ENCODE peak calls at places on chromosome 13, in five cellular contexts. J is mesenchymal stem cell, I is IMR-90, Q is neuronal stem cell, M is H9. K is an unnamed sample.

GRCh38 chr13:30354481-30355404 is 47.4 kb upstream of the KATNAL1 start:
- DNase-seq in J (no peak), I (no peak), Q (no peak), M (no peak), K (no peak)

GRCh38 chr13:36377822-36378480 is 31.8 kb upstream of the SPART start:
- DNase-seq in J (no peak), I (peak; percentile 38), Q (no peak), M (no peak), K (no peak)

GRCh38 chr13:80870186-80870585 is 529.3 kb upstream of the SPRY2 start:
- DNase-seq in J (no peak), I (no peak), Q (no peak), M (no peak), K (no peak)

GRCh38 chr13:49774376-49775005 is 18.0 kb downstream of the KPNA3 start:
- DNase-seq in J (no peak), I (no peak), Q (no peak), M (no peak), K (no peak)

GRCh38 chr13:99269627-99270252 is 11.6 kb upstream of the GPR18 start:
- DNase-seq in J (peak; percentile 75), I (peak; percentile 78), Q (no peak), M (no peak), K (no peak)

GRCh38 chr13:112330479-112331407 is 45.4 kb upstream of the SPACA7 start:
- DNase-seq in J (no peak), I (no peak), Q (no peak), M (no peak), K (no peak)

GRCh38 chr13:114054269-114054668 is 78.2 kb downstream of the RASA3 start:
- DNase-seq in J (no peak), I (no peak), Q (no peak), M (no peak), K (no peak)

GRCh38 chr13:51663980-51664957 is 80.0 kb downstream of the WDFY2 start:
- DNase-seq in J (peak; percentile 27), I (no peak), Q (no peak), M (no peak), K (no peak)

GRCh38 chr13:44380404-44381165 is 7.0 kb downstream of the SERP2 start:
- DNase-seq in J (peak; percentile 38), I (peak; percentile 48), Q (no peak), M (no peak), K (no peak)

GRCh38 chr13:113769881-113770280 is 10.9 kb downstream of the TMEM255B start:
- DNase-seq in J (no peak), I (no peak), Q (no peak), M (no peak), K (no peak)

GRCh38 chr13:79525051-79525450 is 44.1 kb downstream of the NDFIP2 start:
- DNase-seq in J (no peak), I (no peak), Q (no peak), M (no peak), K (no peak)

GRCh38 chr13:27853871-27854270 is 61.6 kb downstream of the GSX1 start:
- DNase-seq in J (no peak), I (no peak), Q (no peak), M (no peak), K (no peak)

GRCh38 chr13:90445179-90445578 is 902.3 kb upstream of the MIR17HG start:
- DNase-seq in J (peak; percentile 68), I (peak; percentile 90), Q (peak; percentile 15), M (peak; percentile 38), K (no peak)

GRCh38 chr13:76696370-76696769 is 189.8 kb downstream of the KCTD12 start:
- DNase-seq in J (peak; percentile 42), I (peak; percentile 51), Q (no peak), M (no peak), K (no peak)

GRCh38 chr13:51745236-51745635 is 58.7 kb downstream of the DHRS12 start:
- DNase-seq in J (no peak), I (no peak), Q (no peak), M (no peak), K (no peak)

GRCh38 chr13:110964229-110965037 is 49.6 kb upstream of the ANKRD10 start:
- DNase-seq in J (no peak), I (no peak), Q (no peak), M (no peak), K (no peak)

GRCh38 chr13:110963554-110963970 is 48.7 kb upstream of the ANKRD10 start:
- DNase-seq in J (no peak), I (no peak), Q (no peak), M (no peak), K (no peak)

GRCh38 chr13:110961959-110962358 is 47.1 kb upstream of the ANKRD10 start:
- DNase-seq in J (no peak), I (no peak), Q (no peak), M (no peak), K (no peak)

GRCh38 chr13:110965038-110965754 is 50.3 kb upstream of the ANKRD10 start:
- DNase-seq in J (peak; percentile 73), I (peak; percentile 89), Q (no peak), M (no peak), K (no peak)

GRCh38 chr13:110965755-110966134 is 50.9 kb upstream of the ANKRD10 start:
- DNase-seq in J (no peak), I (no peak), Q (no peak), M (no peak), K (no peak)
- H4K91ac ChIP-seq in J (no peak overlapping the region), I (no peak overlapping the region), Q (no peak overlapping the region), M (no peak overlapping the region), K (no peak overlapping the region)

DNA sequence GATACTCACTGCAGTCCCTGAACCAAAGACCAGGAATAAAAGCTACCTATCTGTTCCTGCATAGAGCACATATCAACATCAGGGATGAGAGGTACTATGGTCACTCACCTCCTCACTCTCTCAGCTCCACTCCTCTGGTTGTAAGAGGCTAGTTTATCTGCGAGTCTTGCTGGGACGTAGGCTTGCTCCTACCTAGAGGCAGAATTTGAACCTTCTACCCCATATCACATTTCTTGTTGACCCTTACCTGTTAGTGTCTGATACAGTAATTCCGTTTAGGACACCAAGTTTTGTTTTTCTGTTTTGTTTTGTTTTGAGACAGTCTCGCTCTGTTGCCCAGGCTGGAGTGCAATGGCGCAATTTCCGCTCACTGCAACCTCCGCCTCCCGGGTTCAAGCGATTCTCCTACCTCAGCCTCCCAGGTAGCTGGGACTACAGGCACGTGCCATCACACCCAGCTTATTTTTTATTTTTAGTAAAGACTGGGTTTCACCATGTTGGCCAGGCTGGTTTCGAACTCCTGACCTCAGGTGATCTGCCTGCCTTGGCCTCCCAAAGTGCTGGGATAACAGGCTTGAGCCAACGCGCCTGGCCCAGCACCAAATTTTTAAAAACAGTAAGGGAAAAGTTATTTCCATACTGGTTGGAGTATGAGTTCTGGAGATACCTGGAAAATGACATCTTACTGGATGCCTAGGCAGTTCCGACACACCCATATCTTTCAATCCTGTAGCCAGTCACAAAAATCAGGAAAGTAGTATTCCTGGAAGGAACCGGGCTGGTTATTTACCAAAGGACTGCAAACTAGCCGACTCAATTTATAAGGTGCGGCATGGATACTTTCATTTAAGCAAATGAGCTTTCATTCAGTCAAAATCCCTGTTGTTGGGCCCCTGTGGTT is 800 bp downstream of the EPSTI1 start:
- DNase-seq in J (no peak), I (no peak), Q (no peak), M (no peak), K (no peak)
- H2BK15ac ChIP-seq in J (peak overlapping the region; percentile 82), I (peak overlapping the region; percentile 99), Q (peak overlapping the region; percentile 75), M (no peak overlapping the region), K (peak overlapping the region; percentile 3)

GRCh38 chr13:98267080-98267912 is 90.2 kb upstream of the RNF113B start:
- DNase-seq in J (peak; percentile 74), I (peak; percentile 79), Q (no peak), M (no peak), K (no peak)
- H4K91ac ChIP-seq in J (peak overlapping the region; percentile 79), I (peak overlapping the region; percentile 72), Q (no peak overlapping the region), M (no peak overlapping the region), K (no peak overlapping the region)

DNA sequence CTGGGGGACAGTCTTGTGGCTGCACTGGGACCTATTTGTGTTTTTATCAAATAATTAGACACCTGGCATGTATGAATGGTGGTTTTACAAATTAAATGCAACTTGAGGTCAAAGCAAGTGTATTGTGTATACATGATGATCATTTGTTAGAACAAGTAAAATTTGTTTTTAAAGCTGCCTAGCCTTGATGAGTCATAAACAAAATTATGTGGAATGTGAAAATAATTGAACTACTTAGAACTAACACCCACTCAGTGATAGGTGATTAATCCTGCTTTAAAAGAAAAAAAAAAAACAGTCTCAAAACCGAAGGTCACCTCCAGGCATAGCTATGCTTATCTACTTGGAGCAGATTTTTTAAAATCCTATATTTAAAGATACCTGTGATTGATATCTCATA is 770.3 kb upstream of the SLITRK5 start:
- DNase-seq in J (no peak), I (no peak), Q (no peak), M (no peak), K (no peak)
- H2BK15ac ChIP-seq in J (no peak overlapping the region), I (no peak overlapping the region), Q (no peak overlapping the region), M (no peak overlapping the region), K (no peak overlapping the region)

GRCh38 chr13:40770934-40771618 is at the start of gene MRPS31:
- DNase-seq in J (peak; percentile 95), I (peak; percentile 91), Q (peak; percentile 91), M (peak; percentile 97), K (peak; percentile 90)

GRCh38 chr13:40769970-40770369 is 1.0 kb downstream of the MRPS31 start:
- DNase-seq in J (no peak), I (no peak), Q (no peak), M (no peak), K (no peak)

GRCh38 chr13:40772765-40773473 is 1.9 kb upstream of the MRPS31 start:
- DNase-seq in J (no peak), I (no peak), Q (no peak), M (no peak), K (no peak)

GRCh38 chr13:40774672-40775071 is 3.7 kb upstream of the MRPS31 start:
- DNase-seq in J (no peak), I (no peak), Q (no peak), M (no peak), K (no peak)

DNA sequence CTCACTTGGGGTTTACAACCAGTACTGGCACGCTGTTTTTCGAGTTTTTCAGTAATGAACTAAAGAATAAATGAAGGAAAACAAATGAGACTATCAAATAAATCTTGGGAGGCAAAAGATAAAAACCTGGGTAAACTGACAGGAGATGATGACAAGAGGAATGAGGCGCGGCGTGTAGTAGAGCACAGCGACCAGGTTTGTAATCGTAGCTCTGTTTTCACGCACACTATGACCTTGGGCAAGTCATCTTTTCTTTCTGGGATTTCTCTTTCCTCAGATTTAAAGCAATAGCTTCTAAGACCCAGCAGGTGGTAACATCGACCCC is 419 bp downstream of the MRPS31 start:
- DNase-seq in J (no peak), I (no peak), Q (no peak), M (no peak), K (no peak)
- H4K91ac ChIP-seq in J (no peak overlapping the region), I (peak overlapping the region; percentile 78), Q (no peak overlapping the region), M (no peak overlapping the region), K (no peak overlapping the region)

DNA sequence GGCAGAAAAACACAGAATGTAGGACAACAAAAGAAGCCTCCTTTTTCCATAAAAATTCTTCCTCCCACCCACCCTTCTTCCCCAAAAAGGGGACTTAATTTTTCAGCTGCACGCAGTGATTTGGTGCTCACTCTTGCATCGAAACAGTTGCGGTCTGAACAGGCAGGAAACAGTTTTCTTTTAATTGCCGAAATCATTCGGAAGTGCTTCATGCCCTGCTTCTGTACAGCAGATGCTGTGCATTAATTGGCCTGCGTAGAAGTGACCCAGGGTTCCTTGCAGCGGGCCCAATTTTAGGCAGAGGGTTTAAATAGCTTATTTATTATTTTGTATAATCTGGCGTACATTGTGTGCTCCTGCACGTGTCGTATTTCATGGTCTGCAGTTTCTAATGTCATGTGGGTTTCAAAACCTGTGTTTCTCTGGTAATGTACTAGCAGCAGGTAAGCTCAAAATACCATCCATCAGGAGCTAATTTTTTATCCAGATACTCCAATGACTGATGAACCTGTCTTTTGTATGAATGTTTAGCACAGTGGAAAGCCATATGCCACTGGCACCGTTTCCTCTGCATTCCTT is 66.6 kb downstream of the GGACT start:
- DNase-seq in J (no peak), I (no peak), Q (no peak), M (no peak), K (no peak)
- H2BK15ac ChIP-seq in J (no peak overlapping the region), I (no peak overlapping the region), Q (no peak overlapping the region), M (no peak overlapping the region), K (no peak overlapping the region)